ENCODE peak calls at places on chromosomes 3 and 15, in four cellular contexts. L, B, V and U are unnamed samples.

GRCh38 chr15:96626936-96627577 is 296.6 kb downstream of the NR2F2 start:
- DNase-seq in L (no peak), B (no peak), V (no peak), U (no peak)

GRCh38 chr15:28902856-28903255 is 17.1 kb downstream of the APBA2 start:
- DNase-seq in L (peak), B (peak), V (no peak), U (no peak)

GRCh38 chr3:52892625-52893311 is 4.6 kb downstream of the STIMATE start:
- DNase-seq in L (no peak), B (no peak), V (no peak), U (peak)

GRCh38 chr3:55282994-55283393 is 204.1 kb downstream of the WNT5A start:
- DNase-seq in L (no peak), B (no peak), V (no peak), U (no peak)

GRCh38 chr3:31704651-31705179 is 172.0 kb downstream of the STT3B start:
- DNase-seq in L (peak), B (no peak), V (peak), U (no peak)

GRCh38 chr15:82301296-82302016 is 38.8 kb downstream of the SAXO2 start:
- DNase-seq in L (no peak), B (no peak), V (no peak), U (no peak)

GRCh38 chr3:129440648-129441190 is 695 bp downstream of the IFT122 start:
- DNase-seq in L (no peak), B (no peak), V (no peak), U (no peak)

GRCh38 chr3:81443948-81444347 is 317.5 kb downstream of the GBE1 start:
- DNase-seq in L (no peak), B (no peak), V (no peak), U (no peak)

GRCh38 chr15:69337133-69337532 is 38.4 kb downstream of the PAQR5 start:
- DNase-seq in L (no peak), B (no peak), V (no peak), U (no peak)

GRCh38 chr15:67110400-67110799 is 45.0 kb downstream of the SMAD3 start:
- DNase-seq in L (no peak), B (no peak), V (no peak), U (no peak)

GRCh38 chr3:42501681-42502428 is 588 bp upstream of the VIPR1 start:
- DNase-seq in L (peak), B (peak), V (peak), U (peak)

GRCh38 chr3:30372837-30373236 is 233.6 kb upstream of the TGFBR2 start:
- DNase-seq in L (no peak), B (no peak), V (no peak), U (no peak)

GRCh38 chr3:89335693-89336092 is 228.3 kb downstream of the EPHA3 start:
- DNase-seq in L (no peak), B (no peak), V (no peak), U (no peak)

GRCh38 chr3:131163-131889 is 65.2 kb upstream of the CHL1 start:
- DNase-seq in L (no peak), B (no peak), V (no peak), U (no peak)

GRCh38 chr3:4524423-4524769 is 31.2 kb downstream of the ITPR1 start:
- DNase-seq in L (peak), B (no peak), V (no peak), U (no peak)

GRCh38 chr3:138068579-138069174 is 46.7 kb downstream of the DZIP1L start:
- DNase-seq in L (peak), B (no peak), V (peak), U (no peak)

GRCh38 chr15:99507016-99507731 is 58.6 kb upstream of the MEF2A start:
- DNase-seq in L (no peak), B (no peak), V (no peak), U (no peak)

GRCh38 chr3:123528130-123528529 is 56.7 kb downstream of the HACD2 start:
- DNase-seq in L (no peak), B (no peak), V (no peak), U (no peak)

GRCh38 chr3:188217681-188218080 is 63.7 kb downstream of the LPP start:
- DNase-seq in L (no peak), B (no peak), V (no peak), U (no peak)

GRCh38 chr3:171230857-171231256 is 204.3 kb upstream of the SLC2A2 start:
- DNase-seq in L (no peak), B (no peak), V (no peak), U (no peak)

GRCh38 chr3:131591394-131591990 is 88.7 kb upstream of the MRPL3 start:
- DNase-seq in L (no peak), B (no peak), V (no peak), U (no peak)

GRCh38 chr3:87358066-87358465 is 81.7 kb upstream of the POU1F1 start:
- DNase-seq in L (no peak), B (no peak), V (no peak), U (no peak)

GRCh38 chr3:160810360-160810759 is 54.3 kb downstream of the PPM1L start:
- DNase-seq in L (no peak), B (no peak), V (no peak), U (no peak)

GRCh38 chr3:47890037-47890831 is 87.3 kb downstream of the DHX30 start:
- DNase-seq in L (no peak), B (no peak), V (no peak), U (no peak)

GRCh38 chr3:48314542-48314941 is 18.9 kb downstream of the SPINK8 start:
- DNase-seq in L (no peak), B (no peak), V (no peak), U (no peak)

GRCh38 chr3:10602769-10603768 is 97.7 kb upstream of the ATP2B2 start:
- DNase-seq in L (no peak), B (no peak), V (no peak), U (no peak)

GRCh38 chr15:78810003-78810376 is 1.3 kb downstream of the ADAMTS7 start:
- DNase-seq in L (no peak), B (no peak), V (no peak), U (no peak)

GRCh38 chr3:195061756-195062655 is 209.0 kb downstream of the XXYLT1 start:
- DNase-seq in L (no peak), B (no peak), V (no peak), U (no peak)

GRCh38 chr15:29711531-29711930 is 110.7 kb downstream of the TJP1 start:
- DNase-seq in L (no peak), B (no peak), V (no peak), U (no peak)

GRCh38 chr3:60081381-60082095 is 1031.7 kb upstream of the CFAP20DC start:
- DNase-seq in L (no peak), B (no peak), V (no peak), U (no peak)

GRCh38 chr3:55690161-55690560 is 203.1 kb upstream of the WNT5A start:
- DNase-seq in L (no peak), B (no peak), V (no peak), U (no peak)

GRCh38 chr3:69300296-69300695 is 85.6 kb downstream of the FRMD4B start:
- DNase-seq in L (no peak), B (no peak), V (no peak), U (no peak)

GRCh38 chr3:33064929-33065328 is 32.0 kb downstream of the GLB1 start:
- DNase-seq in L (no peak), B (no peak), V (no peak), U (no peak)

GRCh38 chr15:85118173-85118572 is 136.5 kb downstream of the PDE8A start:
- DNase-seq in L (no peak), B (no peak), V (no peak), U (no peak)
- TF ChIP-seq POLR2AphosphoS5 in L (no peak), B (no peak), V (no peak), U (no peak)

DNA sequence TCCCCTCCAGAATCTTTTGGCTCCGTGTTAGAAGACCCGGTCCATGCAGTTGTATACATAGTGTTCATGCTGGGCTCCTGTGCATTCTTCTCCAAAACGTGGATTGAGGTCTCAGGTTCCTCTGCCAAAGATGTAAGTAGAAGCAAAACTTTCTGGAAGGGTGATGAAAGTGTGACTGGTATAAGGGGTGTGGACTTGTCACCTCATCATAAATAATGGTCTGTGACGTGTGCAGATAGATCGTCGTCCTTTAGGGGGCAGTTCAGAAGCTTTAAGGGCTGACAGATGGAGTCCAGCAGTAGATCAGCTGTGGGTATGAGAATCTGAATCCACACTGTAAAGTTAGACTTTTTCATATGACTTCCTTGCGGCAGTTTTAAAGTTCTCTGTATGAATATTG is 15.2 kb downstream of the SEC61A1 start:
- DNase-seq in L (no peak), B (no peak), V (no peak), U (no peak)
- H3K27ac ChIP-seq in L (no peak), B (no peak), V (no peak), U (no peak)

GRCh38 chr15:74961616-74962015 is 5.0 kb upstream of the RPP25 start:
- DNase-seq in L (no peak), B (no peak), V (no peak), U (no peak)
- TF ChIP-seq POLR2AphosphoS5 in L (no peak), B (no peak), V (no peak), U (no peak)

GRCh38 chr3:40764722-40765121 is 240.0 kb downstream of the ZNF621 start:
- DNase-seq in L (no peak), B (no peak), V (no peak), U (no peak)
- H3K27ac ChIP-seq in L (no peak), B (no peak), V (peak), U (no peak)

DNA sequence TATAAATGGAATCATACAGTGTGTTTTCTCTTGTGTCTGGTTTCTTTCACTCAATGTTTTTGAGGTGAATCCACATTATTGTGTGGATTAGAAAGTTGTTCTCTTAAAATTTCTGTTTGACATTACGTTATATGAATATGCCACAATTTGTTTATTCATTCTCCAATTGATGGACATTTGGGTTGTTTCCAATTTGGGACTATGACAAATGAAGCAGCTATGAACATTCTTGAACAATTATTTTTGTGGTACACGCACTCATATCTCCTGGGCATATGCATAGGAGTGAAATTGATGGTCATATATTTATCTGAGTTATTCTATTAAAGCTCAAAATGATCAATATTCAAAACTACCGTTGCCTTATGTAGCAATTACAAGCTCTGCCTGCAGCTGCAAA is 5.3 kb upstream of the THRB start:
- DNase-seq in L (no peak), B (no peak), V (no peak), U (no peak)
- TF ChIP-seq POLR2AphosphoS5 in L (no peak), B (no peak), V (no peak), U (no peak)

GRCh38 chr15:88060383-88060782 is 196.2 kb downstream of the NTRK3 start:
- DNase-seq in L (no peak), B (no peak), V (no peak), U (no peak)
- H3K27ac ChIP-seq in L (no peak), B (no peak), V (no peak), U (no peak)

GRCh38 chr15:59190291-59190690 is 16.4 kb upstream of the LDHAL6B start:
- DNase-seq in L (no peak), B (no peak), V (no peak), U (no peak)
- TF ChIP-seq POLR2AphosphoS5 in L (no peak), B (no peak), V (peak), U (no peak)

GRCh38 chr3:142077859-142078500 is 71.4 kb downstream of the TFDP2 start:
- DNase-seq in L (no peak), B (no peak), V (no peak), U (no peak)
- H3K27ac ChIP-seq in L (no peak), B (no peak), V (peak), U (no peak)